ENCODE peak calls at places on chromosomes 12 and 14, in ten cellular contexts. R is activated CD4-positive, CD25-positive, alpha-beta regulatory T cell; Y is occipital lobe; T is left colon; W is stimulated activated CD8-positive, alpha-beta memory T cell treated with anti-CD3 and anti-CD28 coated beads, Interleukin-7, amount 100 ng/mL, for 1 hour; J is GM20000; N is activated T-cell treated with anti-CD3 and anti-CD28 coated beads, Interleukin-2, amount 50 U/mL, for 72 hours; B is CMK; E is sigmoid colon; A is stimulated activated naive CD8-positive, alpha-beta T cell treated with anti-CD3 and anti-CD28 coated beads, Interleukin-15, amount 100 ng/mL, for 72 hours. K is an unnamed sample.

GRCh38 chr14:50542941-50543418 is 10.6 kb upstream of the MAP4K5 start:
- DNase-seq in J (peak), A (no peak), Y (no peak), B (no peak), R (no peak), E (no peak), W (no peak), T (peak), N (peak), K (no peak)

GRCh38 chr12:98470469-98471082 is 44.8 kb upstream of the TMPO start:
- DNase-seq in T (no peak), R (no peak), W (no peak), Y (no peak), B (no peak), N (no peak), A (no peak), J (no peak), E (no peak), K (no peak)

GRCh38 chr14:68623828-68624227 is 169.0 kb downstream of the ZFP36L1 start:
- DNase-seq in E (no peak), T (no peak), W (no peak), R (no peak), Y (no peak), N (no peak), J (no peak), B (no peak), A (no peak), K (no peak)

GRCh38 chr12:82832981-82833380 is 146.3 kb downstream of the TMTC2 start:
- DNase-seq in R (no peak), T (no peak), B (no peak), Y (no peak), N (no peak), W (no peak), A (no peak), E (no peak), J (no peak), K (no peak)

GRCh38 chr14:20332946-20333782 is at the start of gene CCNB1IP1:
- DNase-seq in E (peak), W (no peak), T (peak), R (peak), B (peak), A (peak), Y (peak), N (peak), J (peak), K (peak)

GRCh38 chr12:109099426-109100020 is 2.1 kb downstream of the UNG start:
- DNase-seq in R (no peak), N (no peak), A (no peak), T (no peak), B (no peak), W (no peak), J (no peak), E (no peak), Y (no peak), K (no peak)

GRCh38 chr12:47360771-47361388 is 281.1 kb upstream of the AMIGO2 start:
- DNase-seq in R (peak), A (no peak), J (no peak), Y (no peak), B (peak), E (no peak), N (peak), W (no peak), T (no peak), K (peak)

GRCh38 chr12:65824314-65824563 is at the start of gene HMGA2:
- DNase-seq in A (no peak), N (peak), Y (no peak), E (peak), J (no peak), B (no peak), R (no peak), T (no peak), W (no peak), K (no peak)

GRCh38 chr14:35844494-35844893 is 18.4 kb downstream of the BRMS1L start:
- DNase-seq in J (no peak), B (no peak), Y (no peak), T (no peak), A (no peak), W (no peak), N (no peak), R (no peak), E (no peak), K (no peak)

GRCh38 chr14:52695481-52696091 is at the start of gene ERO1A:
- DNase-seq in R (peak), T (peak), Y (peak), E (peak), W (peak), A (peak), J (peak), B (no peak), N (peak), K (peak)

GRCh38 chr12:54017027-54017788 is 8.4 kb downstream of the HOXC8 start:
- DNase-seq in R (no peak), A (no peak), T (no peak), W (no peak), B (no peak), E (no peak), Y (no peak), N (no peak), J (peak), K (no peak)

GRCh38 chr14:69750495-69750894 is 16.4 kb upstream of the SRSF5 start:
- DNase-seq in R (no peak), Y (no peak), T (no peak), B (no peak), W (no peak), A (no peak), J (no peak), E (no peak), N (no peak), K (no peak)

GRCh38 chr12:12474471-12474928 is 88.2 kb downstream of the DUSP16 start:
- DNase-seq in E (no peak), R (no peak), J (peak), Y (no peak), B (no peak), T (no peak), N (peak), A (peak), W (no peak), K (peak)

GRCh38 chr12:65808580-65808979 is 15.7 kb upstream of the HMGA2 start:
- DNase-seq in E (no peak), A (no peak), Y (no peak), J (no peak), R (no peak), W (no peak), T (no peak), B (no peak), N (no peak), K (no peak)

GRCh38 chr12:25852792-25853191 is 105.7 kb upstream of the RASSF8 start:
- DNase-seq in W (no peak), A (no peak), B (no peak), T (no peak), E (no peak), J (no peak), Y (no peak), R (no peak), N (no peak), K (no peak)

GRCh38 chr14:64541261-64541970 is 875 bp downstream of the HSPA2 start:
- DNase-seq in A (peak), B (no peak), R (no peak), Y (no peak), N (peak), J (no peak), E (peak), T (peak), W (no peak), K (no peak)

GRCh38 chr12:108302471-108303311 is 36.4 kb downstream of the CMKLR1 start:
- DNase-seq in E (peak), R (no peak), Y (no peak), W (no peak), B (no peak), A (no peak), J (no peak), T (peak), N (no peak), K (no peak)

GRCh38 chr12:3458041-3458440 is 33.0 kb upstream of the PRMT8 start:
- DNase-seq in Y (no peak), R (no peak), E (no peak), W (no peak), T (no peak), J (no peak), A (no peak), B (no peak), N (no peak), K (no peak)

GRCh38 chr14:61655777-61656176 is 39.5 kb upstream of the HIF1A start:
- DNase-seq in R (no peak), A (no peak), W (no peak), T (no peak), B (no peak), E (no peak), J (no peak), N (no peak), Y (no peak), K (no peak)

GRCh38 chr14:77593501-77593911 is 22.9 kb downstream of the SPTLC2 start:
- DNase-seq in N (no peak), W (no peak), T (no peak), B (no peak), R (no peak), J (peak), E (no peak), Y (no peak), A (no peak), K (no peak)

GRCh38 chr12:118360785-118361404 is 11.8 kb downstream of the TAOK3 start:
- DNase-seq in R (no peak), N (no peak), A (no peak), W (no peak), E (no peak), B (no peak), T (no peak), Y (no peak), J (no peak), K (no peak)

GRCh38 chr12:51401900-51402299 is 10.7 kb upstream of the GALNT6 start:
- DNase-seq in B (no peak), A (no peak), N (no peak), T (no peak), W (no peak), J (no peak), Y (no peak), E (no peak), R (no peak), K (no peak)

GRCh38 chr14:64841121-64841611 is 38.5 kb downstream of the SPTB start:
- DNase-seq in A (no peak), W (no peak), J (no peak), E (no peak), N (no peak), R (no peak), B (no peak), Y (no peak), T (no peak), K (no peak)

GRCh38 chr12:127726928-127727327 is 540.0 kb upstream of the TMEM132C start:
- DNase-seq in W (no peak), B (no peak), R (no peak), T (no peak), N (no peak), Y (no peak), E (no peak), A (no peak), J (no peak), K (no peak)

GRCh38 chr12:57210461-57210860 is 6.1 kb upstream of the NXPH4 start:
- DNase-seq in N (no peak), J (no peak), R (no peak), E (no peak), B (no peak), W (no peak), A (no peak), T (no peak), Y (no peak), K (no peak)

GRCh38 chr12:75908961-75909699 is 122.4 kb downstream of the PHLDA1 start:
- DNase-seq in E (peak), Y (peak), A (no peak), N (no peak), B (no peak), T (peak), R (no peak), W (no peak), J (no peak), K (no peak)

GRCh38 chr14:49598182-49598478 is 610 bp upstream of the LRR1 start:
- DNase-seq in A (no peak), J (peak), T (no peak), B (no peak), W (no peak), N (peak), E (no peak), Y (no peak), R (no peak), K (no peak)

GRCh38 chr14:69483765-69484443 is 624 bp upstream of the PLEKHD1 start:
- DNase-seq in N (no peak), E (no peak), A (no peak), T (peak), B (no peak), W (no peak), Y (peak), J (peak), R (no peak), K (no peak)

GRCh38 chr12:26692417-26692816 is 140.6 kb downstream of the ITPR2 start:
- DNase-seq in T (no peak), R (no peak), N (no peak), W (no peak), J (no peak), E (no peak), B (no peak), Y (no peak), A (no peak), K (no peak)

GRCh38 chr12:27285395-27285794 is 41.3 kb downstream of the STK38L start:
- DNase-seq in J (no peak), B (no peak), W (no peak), N (no peak), E (no peak), Y (no peak), R (no peak), A (no peak), T (no peak), K (no peak)

GRCh38 chr14:60482743-60483142 is 3.1 kb downstream of the C14orf39 start:
- DNase-seq in T (no peak), R (no peak), Y (no peak), J (no peak), N (no peak), B (no peak), W (no peak), A (no peak), E (no peak), K (no peak)